ENCODE peak calls at places on chromosomes 1 and 21, in five cellular contexts. K, L, R, H and O are unnamed samples.

GRCh38 chr1:54697896-54698295 is 17.8 kb upstream of the TTC4 start:
- DNase-seq in K (no peak), H (no peak), R (no peak), L (no peak), O (no peak)

GRCh38 chr1:151942882-151943281 is 33.6 kb upstream of the THEM4 start:
- DNase-seq in K (no peak), R (no peak), L (no peak), H (no peak), O (no peak)

GRCh38 chr1:2966940-2967725 is 54.1 kb upstream of the ACTRT2 start:
- DNase-seq in L (no peak), R (peak; percentile 72), K (no peak), H (no peak), O (no peak)

GRCh38 chr21:34344058-34344425 is 19.8 kb upstream of the KCNE2 start:
- DNase-seq in R (no peak), L (no peak), K (no peak), H (no peak), O (no peak)

GRCh38 chr1:116785006-116785405 is 30.8 kb downstream of the CD2 start:
- DNase-seq in K (no peak), R (no peak), H (no peak), L (no peak), O (no peak)

GRCh38 chr1:156727914-156728598 is at the start of gene METTL25B:
- DNase-seq in H (no peak), K (no peak), R (peak; percentile 81), L (peak; percentile 83), O (peak; percentile 87)

GRCh38 chr21:33769057-33769456 is 126.8 kb downstream of the ITSN1 start:
- DNase-seq in L (no peak), R (no peak), K (no peak), H (no peak), O (no peak)

GRCh38 chr21:35375115-35375514 is 326.0 kb upstream of the RUNX1 start:
- DNase-seq in K (no peak), R (no peak), H (no peak), L (no peak), O (no peak)

GRCh38 chr1:154327466-154328317 is 2.4 kb downstream of the ATP8B2 start:
- DNase-seq in L (no peak), H (no peak), K (no peak), R (no peak), O (no peak)

GRCh38 chr1:243320224-243320623 is 64.4 kb downstream of the SDCCAG8 start:
- DNase-seq in K (no peak), L (no peak), H (no peak), R (no peak), O (no peak)

GRCh38 chr1:234069760-234070159 is 165.3 kb downstream of the SLC35F3 start:
- DNase-seq in R (no peak), H (no peak), K (no peak), L (no peak), O (no peak)

GRCh38 chr1:17274186-17275170 is 25.6 kb downstream of the PADI3 start:
- DNase-seq in H (no peak), K (no peak), L (peak; percentile 30), R (no peak), O (peak; percentile 72)
- TF ChIP-seq CTCF in H (no peak), K (peak; percentile 66), L (peak; percentile 35), R (peak; percentile 40), O (peak; percentile 85)

GRCh38 chr21:17513214-17514123 is 626 bp downstream of the CXADR start:
- DNase-seq in H (peak; percentile 16), R (peak; percentile 52), L (peak; percentile 21), K (no peak), O (peak; percentile 37)

GRCh38 chr21:17512245-17513213 is at the start of gene CXADR:
- DNase-seq in L (peak; percentile 76), H (peak; percentile 72), R (peak; percentile 75), K (no peak), O (peak; percentile 86)

GRCh38 chr21:17519208-17519738 is 6.4 kb downstream of the CXADR start:
- DNase-seq in H (no peak), L (no peak), R (no peak), K (no peak), O (no peak)

GRCh38 chr21:17519965-17520364 is 7.1 kb downstream of the CXADR start:
- DNase-seq in K (no peak), L (no peak), R (no peak), H (no peak), O (no peak)

DNA sequence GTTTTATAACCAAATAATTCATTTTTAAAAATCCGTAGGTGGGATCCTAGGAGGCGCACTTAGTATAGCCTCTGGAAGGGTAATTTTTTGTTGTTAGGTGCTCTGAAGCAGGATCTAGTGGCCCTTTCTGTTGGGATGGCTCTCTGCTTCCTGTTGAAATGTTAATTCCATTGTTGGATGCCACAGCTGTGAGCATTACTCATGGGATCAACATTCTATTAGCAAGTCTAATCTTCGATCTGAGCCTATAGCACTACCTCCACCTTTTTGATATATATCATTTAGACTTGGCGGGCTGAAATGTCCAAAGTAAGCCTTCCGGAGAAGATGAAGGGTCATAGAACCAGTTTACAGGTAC is 1.3 kb downstream of the CXADR start:
- DNase-seq in R (no peak), H (no peak), L (no peak), K (no peak), O (no peak)
- TF ChIP-seq CTCF in R (no peak), H (no peak), L (no peak), K (no peak), O (no peak)

GRCh38 chr1:204828352-204828850 is 42.3 kb upstream of the NFASC start:
- DNase-seq in R (peak; percentile 87), L (peak; percentile 78), H (peak; percentile 11), K (no peak), O (peak; percentile 62)
- TF ChIP-seq CTCF in R (peak; percentile 67), L (no peak), H (no peak), K (peak; percentile 40), O (no peak)

GRCh38 chr1:6357243-6357929 is 36.2 kb downstream of the ACOT7 start:
- DNase-seq in H (no peak), R (no peak), L (no peak), K (no peak), O (no peak)
- TF ChIP-seq CTCF in H (no peak), R (no peak), L (no peak), K (no peak), O (peak; percentile 45)

GRCh38 chr1:56576880-56577858 is 2.2 kb downstream of the PLPP3 start:
- DNase-seq in H (no peak), K (no peak), L (no peak), R (no peak), O (peak; percentile 52)
- TF ChIP-seq CTCF in H (no peak), K (peak; percentile 50), L (peak; percentile 20), R (peak; percentile 37), O (peak; percentile 34)

GRCh38 chr21:45356251-45356650 is 48.7 kb upstream of the COL18A1 start:
- DNase-seq in K (no peak), L (no peak), R (no peak), H (no peak), O (no peak)

GRCh38 chr21:45356653-45357435 is 48.1 kb upstream of the COL18A1 start:
- DNase-seq in H (no peak), K (no peak), R (no peak), L (no peak), O (no peak)

GRCh38 chr21:45358261-45358670 is 46.7 kb upstream of the COL18A1 start:
- DNase-seq in H (no peak), L (no peak), K (no peak), R (no peak), O (no peak)

GRCh38 chr21:45358711-45359310 is 46.2 kb upstream of the COL18A1 start:
- DNase-seq in K (no peak), H (no peak), L (no peak), R (no peak), O (no peak)

DNA sequence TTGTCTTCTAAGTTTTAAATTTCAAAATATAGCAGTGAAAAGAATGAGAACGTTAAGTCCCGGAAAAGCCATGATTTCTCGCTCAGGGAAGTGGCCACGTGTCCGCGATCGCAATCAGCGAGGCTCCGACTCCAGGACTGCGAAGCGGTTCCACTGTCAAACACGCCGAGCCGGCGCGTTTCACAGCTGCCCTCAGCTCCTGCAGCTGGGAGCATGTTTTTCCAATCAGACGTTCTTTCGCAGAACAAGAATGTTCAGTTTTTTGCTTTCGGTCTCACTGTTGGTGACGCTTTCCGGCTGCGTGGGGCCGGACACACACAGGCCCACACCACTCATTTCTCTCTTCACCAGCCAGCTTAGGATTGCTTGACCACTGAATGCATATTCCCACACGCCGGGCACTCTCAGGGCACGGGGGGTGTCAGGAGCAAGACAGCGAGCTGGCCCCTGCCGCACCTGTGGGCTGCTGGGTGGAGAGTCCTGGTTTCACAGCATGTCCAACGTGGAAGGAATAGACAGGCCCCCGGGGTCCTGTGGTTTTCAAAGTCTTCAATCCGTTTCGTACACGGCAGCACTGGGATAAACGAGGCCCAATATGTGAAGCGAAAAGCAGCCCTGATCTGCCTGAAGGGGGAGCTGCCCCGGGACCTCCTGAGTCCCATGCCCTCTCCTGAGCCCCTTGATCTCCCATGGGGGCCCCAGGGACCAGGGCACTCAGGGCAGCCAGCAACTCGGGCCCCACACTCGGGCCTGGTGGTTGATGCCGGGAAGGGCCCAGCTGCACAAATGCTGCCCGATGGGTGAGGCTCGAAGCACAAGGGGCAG is 47.3 kb upstream of the COL18A1 start:
- DNase-seq in R (no peak), H (no peak), L (peak; percentile 72), K (no peak), O (no peak)
- TF ChIP-seq CTCF in R (no peak), H (no peak), L (no peak), K (no peak), O (no peak)